ENCODE peak calls at places on chromosomes 5 and 9, in seven cellular contexts. X is nucleus accumbens; G is GM10248; H is midbrain; F is iPS-NIHi11; S is islet precursor cell; Z is activated CD4-positive, alpha-beta T cell treated with anti-CD3 and anti-CD28 coated beads for 1 hour. I is an unnamed sample.
A peak's percentile ranks its signal among the peaks of the same experiment; 100 is the strongest.

GRCh38 chr9:35515766-35516165 is 25.9 kb downstream of the RUSC2 start:
- DNase-seq in X (no peak), G (no peak), H (no peak), F (no peak), S (no peak), Z (no peak), I (peak; percentile 39)

GRCh38 chr9:97525451-97525850 is 24.0 kb downstream of the TMOD1 start:
- DNase-seq in X (no peak), G (no peak), H (no peak), F (no peak), S (peak; percentile 84), Z (no peak), I (no peak)

GRCh38 chr5:137957948-137958347 is 68.7 kb downstream of the PKD2L2 start:
- DNase-seq in X (no peak), G (no peak), H (no peak), F (no peak), S (no peak), Z (no peak), I (no peak)

GRCh38 chr5:157860898-157861894 is 2.3 kb upstream of the CLINT1 start:
- DNase-seq in X (no peak), G (peak; percentile 68), H (no peak), F (no peak), S (peak; percentile 60), Z (no peak), I (no peak)

GRCh38 chr9:37405764-37406380 is 16.6 kb upstream of the GRHPR start:
- DNase-seq in X (no peak), G (no peak), H (no peak), F (no peak), S (no peak), Z (no peak), I (no peak)

GRCh38 chr5:1734271-1734907 is 65.2 kb downstream of the MRPL36 start:
- DNase-seq in X (no peak), G (no peak), H (no peak), F (no peak), S (peak; percentile 44), Z (no peak), I (no peak)

GRCh38 chr5:37838152-37838932 is 1.5 kb downstream of the GDNF start:
- DNase-seq in X (peak; percentile 30), G (peak; percentile 26), H (peak; percentile 25), F (peak; percentile 29), S (peak; percentile 81), Z (no peak), I (peak; percentile 83)

GRCh38 chr9:127976943-127977871 is 3.6 kb downstream of the EEIG1 start:
- DNase-seq in X (no peak), G (no peak), H (no peak), F (no peak), S (no peak), Z (no peak), I (no peak)

GRCh38 chr5:158162026-158162425 is 303.1 kb upstream of the CLINT1 start:
- DNase-seq in X (no peak), G (no peak), H (no peak), F (no peak), S (no peak), Z (no peak), I (peak; percentile 57)

GRCh38 chr5:84372066-84372700 is 12.5 kb downstream of the EDIL3 start:
- DNase-seq in X (no peak), G (no peak), H (no peak), F (no peak), S (no peak), Z (no peak), I (no peak)

GRCh38 chr5:74259572-74259971 is 381.0 kb downstream of the ENC1 start:
- DNase-seq in X (no peak), G (no peak), H (no peak), F (no peak), S (no peak), Z (no peak), I (no peak)

GRCh38 chr5:57658009-57658408 is 175.4 kb upstream of the ACTBL2 start:
- DNase-seq in X (no peak), G (no peak), H (no peak), F (no peak), S (no peak), Z (no peak), I (no peak)

GRCh38 chr9:95517559-95517933 is 775 bp upstream of the PTCH1 start:
- DNase-seq in X (peak; percentile 50), G (no peak), H (no peak), F (no peak), S (no peak), Z (no peak), I (no peak)

GRCh38 chr5:96861044-96861443 is 15.3 kb upstream of the ERAP2 start:
- DNase-seq in X (no peak), G (no peak), H (no peak), F (no peak), S (no peak), Z (no peak), I (no peak)

GRCh38 chr5:147517383-147517782 is 7.5 kb upstream of the DPYSL3 start:
- DNase-seq in X (no peak), G (no peak), H (no peak), F (no peak), S (no peak), Z (no peak), I (no peak)

GRCh38 chr5:81191726-81192125 is 41.4 kb upstream of the CKMT2 start:
- DNase-seq in X (no peak), G (no peak), H (no peak), F (no peak), S (no peak), Z (no peak), I (no peak)

GRCh38 chr5:98784411-98784810 is 10.9 kb downstream of the RGMB start:
- DNase-seq in X (no peak), G (no peak), H (no peak), F (no peak), S (no peak), Z (no peak), I (no peak)

GRCh38 chr5:71601222-71602026 is 14.3 kb downstream of the MCCC2 start:
- DNase-seq in X (no peak), G (peak; percentile 59), H (peak; percentile 30), F (peak; percentile 75), S (peak; percentile 86), Z (peak; percentile 65), I (peak; percentile 78)

GRCh38 chr9:128972956-128973355 is 25.5 kb downstream of the NUP188 start:
- DNase-seq in X (no peak), G (no peak), H (no peak), F (no peak), S (no peak), Z (no peak), I (no peak)

GRCh38 chr9:92003308-92004044 is 53.4 kb upstream of the ROR2 start:
- DNase-seq in X (no peak), G (no peak), H (no peak), F (no peak), S (no peak), Z (no peak), I (no peak)

GRCh38 chr9:7300484-7300883 is 499.1 kb downstream of the DMAC1 start:
- DNase-seq in X (no peak), G (no peak), H (no peak), F (no peak), S (no peak), Z (no peak), I (no peak)

GRCh38 chr5:81856948-81857928 is 106.3 kb upstream of the SSBP2 start:
- DNase-seq in X (peak; percentile 85), G (no peak), H (peak; percentile 80), F (peak; percentile 46), S (peak; percentile 60), Z (no peak), I (peak; percentile 64)

GRCh38 chr9:125749287-125749935 is 2.2 kb downstream of the PBX3 start:
- DNase-seq in X (no peak), G (no peak), H (no peak), F (no peak), S (no peak), Z (no peak), I (no peak)

GRCh38 chr5:56506586-56506985 is 273.5 kb upstream of the ANKRD55 start:
- DNase-seq in X (no peak), G (no peak), H (no peak), F (no peak), S (no peak), Z (no peak), I (peak; percentile 49)

GRCh38 chr5:155008669-155009068 is 4.9 kb upstream of the KIF4B start:
- DNase-seq in X (no peak), G (no peak), H (no peak), F (no peak), S (peak; percentile 70), Z (no peak), I (no peak)

GRCh38 chr9:98367371-98367900 is 112.0 kb upstream of the TBC1D2 start:
- DNase-seq in X (no peak), G (peak; percentile 0), H (no peak), F (no peak), S (no peak), Z (no peak), I (no peak)

GRCh38 chr5:21398511-21398910 is 1410.5 kb upstream of the CDH18 start:
- DNase-seq in X (no peak), G (no peak), H (no peak), F (no peak), S (peak; percentile 74), Z (no peak), I (no peak)

GRCh38 chr9:89669361-89669842 is 64.6 kb downstream of the GADD45G start:
- DNase-seq in X (no peak), G (no peak), H (no peak), F (no peak), S (no peak), Z (no peak), I (no peak)

GRCh38 chr5:160921714-160922285 is 69.8 kb upstream of the ATP10B start:
- DNase-seq in X (no peak), G (no peak), H (no peak), F (no peak), S (no peak), Z (no peak), I (no peak)

GRCh38 chr5:80141147-80141671 is 106.1 kb downstream of the THBS4 start:
- DNase-seq in X (peak; percentile 21), G (no peak), H (peak; percentile 35), F (peak; percentile 59), S (peak; percentile 96), Z (no peak), I (peak; percentile 89)

I was measured in mesendoderm.